ENCODE peak calls at places on chromosomes 7 and 10, in nine cellular contexts. G is mammary epithelial cell, W is right lobe of liver, X is tibial nerve, S is spleen, F is left ventricle myocardium inferior, R is Caco-2, I is lower lobe of right lung, M is OCI-LY7. N is an unnamed sample.
A peak's percentile ranks its signal among the peaks of the same experiment; 100 is the strongest.

GRCh38 chr10:127919418-127920191 is 12.7 kb downstream of the PTPRE start:
- DNase-seq in G (no peak), W (no peak), X (no peak), S (no peak), F (no peak), R (no peak), I (no peak), M (peak; percentile 28), N (peak; percentile 33)

GRCh38 chr7:96426027-96426426 is 104.1 kb upstream of the SLC25A13 start:
- DNase-seq in G (peak; percentile 34), W (no peak), X (no peak), S (no peak), F (no peak), R (no peak), I (no peak), M (no peak), N (peak; percentile 76)

GRCh38 chr10:104327745-104328635 is 10.3 kb downstream of the ITPRIP start:
- DNase-seq in G (peak; percentile 96), W (no peak), X (peak; percentile 16), S (peak; percentile 79), F (no peak), R (no peak), I (peak; percentile 57), M (no peak), N (peak; percentile 85)

GRCh38 chr7:45701701-45702460 is 127.7 kb downstream of the ADCY1 start:
- DNase-seq in G (no peak), W (peak; percentile 84), X (no peak), S (peak; percentile 52), F (no peak), R (no peak), I (no peak), M (no peak), N (no peak)

GRCh38 chr10:3126249-3126648 is 46.3 kb downstream of the PITRM1 start:
- DNase-seq in G (no peak), W (no peak), X (no peak), S (no peak), F (no peak), R (no peak), I (no peak), M (no peak), N (no peak)

GRCh38 chr10:15775513-15775912 is 55.8 kb upstream of the ITGA8 start:
- DNase-seq in G (peak; percentile 16), W (no peak), X (no peak), S (no peak), F (no peak), R (no peak), I (no peak), M (no peak), N (peak; percentile 60)

GRCh38 chr7:92824901-92825480 is 11.4 kb downstream of the CDK6 start:
- DNase-seq in G (no peak), W (no peak), X (no peak), S (no peak), F (no peak), R (no peak), I (no peak), M (no peak), N (no peak)

GRCh38 chr10:6128591-6129383 is 40.0 kb downstream of the RBM17 start:
- DNase-seq in G (no peak), W (no peak), X (no peak), S (no peak), F (no peak), R (no peak), I (no peak), M (no peak), N (peak; percentile 86)

GRCh38 chr10:78063236-78063635 is 29.6 kb downstream of the RPS24 start:
- DNase-seq in G (no peak), W (no peak), X (no peak), S (no peak), F (no peak), R (no peak), I (no peak), M (no peak), N (no peak)

GRCh38 chr7:3399858-3400257 is 98.8 kb downstream of the SDK1 start:
- DNase-seq in G (peak; percentile 24), W (no peak), X (no peak), S (no peak), F (no peak), R (peak; percentile 53), I (no peak), M (peak; percentile 35), N (peak; percentile 25)

GRCh38 chr10:129101232-129101980 is 365.6 kb upstream of the MGMT start:
- DNase-seq in G (no peak), W (no peak), X (no peak), S (no peak), F (no peak), R (no peak), I (no peak), M (no peak), N (no peak)

GRCh38 chr7:77202544-77202976 is 2.9 kb upstream of the FGL2 start:
- DNase-seq in G (no peak), W (no peak), X (no peak), S (no peak), F (no peak), R (no peak), I (no peak), M (no peak), N (no peak)

GRCh38 chr7:50473531-50473930 is 23.4 kb upstream of the FIGNL1 start:
- DNase-seq in G (no peak), W (no peak), X (no peak), S (no peak), F (no peak), R (no peak), I (no peak), M (no peak), N (no peak)

DNA sequence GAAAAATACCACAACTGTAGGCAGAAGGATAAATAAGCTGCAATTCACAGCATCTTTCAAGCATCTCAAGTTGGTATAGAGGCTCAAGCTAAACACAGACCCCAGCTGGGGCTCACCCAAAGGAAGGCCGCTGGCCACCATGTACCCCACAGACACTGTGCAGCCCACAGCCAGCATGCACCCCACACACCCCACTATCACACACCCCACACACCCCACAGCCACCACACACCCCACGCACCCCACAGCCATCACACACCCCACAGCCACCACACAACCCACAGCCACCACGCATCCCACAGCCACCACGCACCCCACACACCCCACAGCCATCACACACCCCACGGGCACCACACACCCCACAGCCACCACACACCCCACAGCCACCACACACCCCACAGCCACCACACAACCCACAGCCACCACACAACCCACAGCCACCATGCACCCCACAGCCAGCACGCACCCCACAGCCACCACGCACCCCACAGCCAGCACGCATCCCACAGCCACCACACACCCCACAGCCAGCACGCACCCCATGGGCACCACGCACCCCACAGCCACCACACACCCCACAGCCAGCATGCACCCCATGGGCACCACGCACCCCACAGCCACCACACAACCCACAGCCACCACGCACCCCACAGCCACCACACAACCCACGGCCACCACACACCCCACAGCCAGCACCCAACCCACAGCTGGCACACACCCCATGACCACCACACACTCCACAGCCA is 214.7 kb downstream of the DNAJB6 start:
- DNase-seq in G (no peak), W (peak; percentile 38), X (no peak), S (peak; percentile 51), F (no peak), R (no peak), I (no peak), M (no peak), N (no peak)
- H3K4me3 ChIP-seq in G (no peak overlapping the region), W (no peak overlapping the region), X (no peak overlapping the region), S (no peak overlapping the region), F (no peak overlapping the region), R (no peak overlapping the region), I (no peak overlapping the region), M (no peak overlapping the region), N (no peak overlapping the region)

DNA sequence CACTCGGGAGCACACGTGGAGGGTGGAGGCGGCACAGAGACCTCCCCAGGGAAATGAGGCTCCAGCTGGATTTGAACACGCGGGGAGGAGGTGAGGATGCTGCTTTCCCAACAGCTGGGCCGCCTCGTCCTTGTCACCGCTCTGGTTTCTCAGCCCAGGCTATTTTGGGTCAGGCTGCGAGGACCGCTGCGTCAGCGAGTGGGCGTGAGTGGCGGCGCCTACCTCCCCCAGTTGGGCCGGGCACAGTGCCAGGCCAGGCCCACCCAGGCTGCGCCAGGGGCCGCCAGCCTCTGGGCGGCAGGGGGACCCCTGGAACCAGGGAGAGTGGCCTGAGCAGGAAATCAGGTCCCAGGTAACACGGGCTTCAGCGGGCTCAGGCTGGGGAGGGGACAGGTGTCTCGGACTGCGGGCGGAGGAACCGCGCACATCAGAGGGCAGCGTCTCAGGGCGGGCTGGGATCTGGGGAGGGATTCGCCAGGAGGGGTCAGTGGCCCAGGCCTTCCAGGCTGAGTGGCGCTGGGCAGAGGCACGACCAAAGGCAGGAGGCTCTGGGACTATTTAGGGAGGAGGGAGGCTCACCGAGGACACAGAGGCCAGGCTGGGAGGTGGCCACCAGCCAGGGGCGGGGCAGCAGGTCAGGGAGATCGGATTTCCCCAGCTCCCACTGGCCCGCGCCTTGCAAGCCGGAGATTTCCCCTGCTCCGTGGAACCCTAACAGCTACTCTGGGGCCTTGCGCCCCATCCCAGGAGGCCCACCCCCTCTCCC is 125.2 kb upstream of the RET start:
- DNase-seq in G (no peak), W (peak; percentile 52), X (no peak), S (peak; percentile 68), F (peak; percentile 58), R (no peak), I (peak; percentile 53), M (no peak), N (no peak)
- TF ChIP-seq CTCF in G (no peak), W (no peak), X (no peak), S (no peak), F (no peak), R (no peak), I (no peak), M (no peak), N (no peak)

GRCh38 chr7:151373599-151373998 is 32.0 kb downstream of the NUB1 start:
- DNase-seq in G (no peak), W (no peak), X (no peak), S (peak; percentile 64), F (no peak), R (no peak), I (no peak), M (no peak), N (no peak)

GRCh38 chr7:151375530-151376217 is 34.1 kb downstream of the NUB1 start:
- DNase-seq in G (no peak), W (no peak), X (no peak), S (peak; percentile 50), F (no peak), R (no peak), I (no peak), M (no peak), N (no peak)

GRCh38 chr7:151374726-151375125 is 33.1 kb downstream of the NUB1 start:
- DNase-seq in G (no peak), W (no peak), X (no peak), S (peak; percentile 45), F (no peak), R (no peak), I (no peak), M (no peak), N (no peak)

GRCh38 chr7:151372612-151373265 is 31.1 kb downstream of the NUB1 start:
- DNase-seq in G (no peak), W (no peak), X (no peak), S (peak; percentile 54), F (no peak), R (no peak), I (no peak), M (no peak), N (no peak)

GRCh38 chr7:151374139-151374538 is 32.5 kb downstream of the NUB1 start:
- DNase-seq in G (no peak), W (no peak), X (no peak), S (peak; percentile 75), F (peak; percentile 38), R (no peak), I (no peak), M (no peak), N (no peak)
- H3K36me3 ChIP-seq in G (peaks cover 2% of the 10 kb centered on the region), W (peaks cover 10% of the 10 kb centered on the region), X (peaks cover 17% of the 10 kb centered on the region), S (peaks cover 100% of the 10 kb centered on the region), F (peaks cover 93% of the 10 kb centered on the region), R (no peaks in the 10 kb centered on the region), I (peaks cover 95% of the 10 kb centered on the region), M (peaks cover 10% of the 10 kb centered on the region), N (peaks cover 14% of the 10 kb centered on the region)

GRCh38 chr7:47763063-47763974 is 181.4 kb upstream of the TNS3 start:
- DNase-seq in G (peak; percentile 45), W (peak; percentile 68), X (peak; percentile 51), S (no peak), F (no peak), R (peak; percentile 92), I (no peak), M (no peak), N (peak; percentile 84)
- H3K4me3 ChIP-seq in G (no peak overlapping the region), W (no peak overlapping the region), X (no peak overlapping the region), S (no peak overlapping the region), F (no peak overlapping the region), R (no peak overlapping the region), I (no peak overlapping the region), M (no peak overlapping the region), N (no peak overlapping the region)